ENCODE peak calls at places on chromosomes 6 and 20, in six cellular contexts. Z is small intestine; D is renal cortical epithelial cell; U is stimulated activated CD8-positive, alpha-beta memory T cell treated with anti-CD3 and anti-CD28 coated beads, Interleukin-4, amount 100 ng/mL, for 4 hours; L is fibroblast of the aortic adventitia; C is NCI-H226. Y is an unnamed sample.

GRCh38 chr20:38962898-38963484 is 847 bp downstream of the DHX35 start:
- DNase-seq in Z (no peak), D (no peak), U (no peak), L (no peak), C (no peak), Y (no peak)

GRCh38 chr6:26017567-26017966 is 55.0 kb downstream of the TRIM38 start:
- DNase-seq in Z (peak), D (peak), U (no peak), L (peak), C (peak), Y (peak)

GRCh38 chr6:146857180-146857959 is 258.6 kb downstream of the ADGB start:
- DNase-seq in Z (peak), D (peak), U (peak), L (peak), C (peak), Y (peak)

GRCh38 chr6:47439348-47439668 is 38.3 kb upstream of the CD2AP start:
- DNase-seq in Z (no peak), D (no peak), U (no peak), L (no peak), C (no peak), Y (no peak)

GRCh38 chr6:136586295-136586694 is 36.1 kb upstream of the MAP7 start:
- DNase-seq in Z (no peak), D (peak), U (no peak), L (peak), C (peak), Y (no peak)

GRCh38 chr6:158672726-158673125 is 22.9 kb downstream of the SYTL3 start:
- DNase-seq in Z (no peak), D (no peak), U (no peak), L (no peak), C (no peak), Y (no peak)

GRCh38 chr6:109472132-109472995 is 10.7 kb downstream of the ZBTB24 start:
- DNase-seq in Z (no peak), D (no peak), U (no peak), L (no peak), C (no peak), Y (no peak)

GRCh38 chr6:3473773-3474172 is 16.9 kb upstream of the SLC22A23 start:
- DNase-seq in Z (no peak), D (no peak), U (no peak), L (no peak), C (no peak), Y (no peak)

GRCh38 chr6:34462561-34462971 is 3.3 kb upstream of the PACSIN1 start:
- DNase-seq in Z (peak), D (no peak), U (no peak), L (peak), C (no peak), Y (peak)

GRCh38 chr6:119119989-119120388 is 41.5 kb upstream of the FAM184A start:
- DNase-seq in Z (no peak), D (peak), U (no peak), L (peak), C (no peak), Y (no peak)

GRCh38 chr6:126307859-126308258 is 32.1 kb upstream of the CENPW start:
- DNase-seq in Z (no peak), D (peak), U (no peak), L (peak), C (peak), Y (no peak)

GRCh38 chr6:166242888-166243287 is 65.3 kb downstream of the PRR18 start:
- DNase-seq in Z (no peak), D (no peak), U (no peak), L (no peak), C (no peak), Y (no peak)

GRCh38 chr20:50193851-50194830 is 3.5 kb downstream of the CEBPB start:
- DNase-seq in Z (no peak), D (no peak), U (no peak), L (peak), C (no peak), Y (no peak)

GRCh38 chr20:1935696-1936366 is 40.6 kb downstream of the SIRPA start:
- DNase-seq in Z (peak), D (no peak), U (no peak), L (no peak), C (no peak), Y (no peak)

GRCh38 chr6:158514176-158514575 is 45.7 kb upstream of the TMEM181 start:
- DNase-seq in Z (no peak), D (no peak), U (no peak), L (no peak), C (no peak), Y (no peak)

GRCh38 chr6:2396292-2396691 is 150.9 kb upstream of the GMDS start:
- DNase-seq in Z (no peak), D (no peak), U (no peak), L (no peak), C (no peak), Y (no peak)

GRCh38 chr20:62876826-62877728 is 15.5 kb upstream of the TCFL5 start:
- DNase-seq in Z (peak), D (no peak), U (no peak), L (peak), C (no peak), Y (no peak)

GRCh38 chr6:15263780-15264374 is 18.0 kb downstream of the JARID2 start:
- DNase-seq in Z (no peak), D (no peak), U (no peak), L (no peak), C (no peak), Y (no peak)

GRCh38 chr6:81262656-81263055 is 489.8 kb downstream of the TENT5A start:
- DNase-seq in Z (no peak), D (no peak), U (no peak), L (no peak), C (no peak), Y (no peak)

GRCh38 chr6:20542927-20543602 is 8.8 kb downstream of the CDKAL1 start:
- DNase-seq in Z (no peak), D (peak), U (no peak), L (peak), C (peak), Y (no peak)

GRCh38 chr6:102853249-102853955 is 1459.9 kb downstream of the GRIK2 start:
- DNase-seq in Z (peak), D (no peak), U (no peak), L (no peak), C (peak), Y (no peak)

GRCh38 chr20:7693761-7694160 is 246.5 kb downstream of the HAO1 start:
- DNase-seq in Z (no peak), D (peak), U (no peak), L (peak), C (no peak), Y (no peak)

Y was measured in HTR-8/SVneo.